ENCODE peak calls at places on chromosomes 6 and 20, in five cellular contexts. U, M, Q, D and E are unnamed samples.
A peak's percentile ranks its signal among the peaks of the same experiment; 100 is the strongest.

GRCh38 chr6:44257007-44257752 is at the start of gene SLC35B2:
- DNase-seq in U (peak; percentile 67), M (no peak), Q (peak; percentile 58), D (peak; percentile 83), E (peak; percentile 67)

GRCh38 chr6:157266274-157267101 is 56.8 kb downstream of the TMEM242 start:
- DNase-seq in U (no peak), M (no peak), Q (no peak), D (no peak), E (no peak)

GRCh38 chr6:123333000-123333756 is 303.6 kb downstream of the TRDN start:
- DNase-seq in U (no peak), M (no peak), Q (no peak), D (no peak), E (no peak)

GRCh38 chr20:9110365-9110764 is 41.5 kb downstream of the PLCB4 start:
- DNase-seq in U (peak; percentile 68), M (no peak), Q (no peak), D (no peak), E (no peak)

GRCh38 chr6:145139451-145139850 is 595.9 kb downstream of the EPM2A start:
- DNase-seq in U (peak; percentile 65), M (no peak), Q (no peak), D (no peak), E (peak; percentile 61)

GRCh38 chr6:37011656-37012378 is 6.4 kb downstream of the FGD2 start:
- DNase-seq in U (peak; percentile 79), M (no peak), Q (no peak), D (no peak), E (no peak)

GRCh38 chr6:107235521-107235920 is 120.2 kb upstream of the BEND3 start:
- DNase-seq in U (no peak), M (no peak), Q (no peak), D (no peak), E (no peak)

GRCh38 chr6:117138407-117138806 is 127.0 kb upstream of the VGLL2 start:
- DNase-seq in U (no peak), M (no peak), Q (no peak), D (no peak), E (no peak)

GRCh38 chr20:43187476-43188233 is 2.1 kb downstream of the PTPRT start:
- DNase-seq in U (peak; percentile 44), M (peak; percentile 36), Q (no peak), D (peak; percentile 65), E (peak; percentile 59)

GRCh38 chr6:170052991-170053821 is 237.7 kb downstream of the DLL1 start:
- DNase-seq in U (no peak), M (no peak), Q (peak; percentile 9), D (no peak), E (peak; percentile 17)

GRCh38 chr20:36881888-36882287 is 6.0 kb downstream of the TLDC2 start:
- DNase-seq in U (no peak), M (peak; percentile 71), Q (no peak), D (no peak), E (no peak)

GRCh38 chr6:141607956-141608355 is 524.8 kb upstream of the GJE1 start:
- DNase-seq in U (peak; percentile 10), M (no peak), Q (no peak), D (no peak), E (no peak)

GRCh38 chr6:146814148-146814750 is 215.5 kb downstream of the ADGB start:
- DNase-seq in U (peak; percentile 40), M (no peak), Q (no peak), D (no peak), E (no peak)

GRCh38 chr6:80210618-80211017 is 104.1 kb downstream of the BCKDHB start:
- DNase-seq in U (no peak), M (no peak), Q (no peak), D (peak; percentile 66), E (no peak)

GRCh38 chr6:161238076-161238869 is 35.6 kb downstream of the AGPAT4 start:
- DNase-seq in U (peak; percentile 76), M (no peak), Q (no peak), D (no peak), E (no peak)

GRCh38 chr20:5569021-5569420 is 181.2 kb upstream of the SHLD1 start:
- DNase-seq in U (peak; percentile 59), M (peak; percentile 57), Q (peak; percentile 69), D (peak; percentile 27), E (no peak)

GRCh38 chr20:1345030-1345755 is 16.3 kb upstream of the SDCBP2 start:
- DNase-seq in U (no peak), M (peak; percentile 42), Q (peak; percentile 30), D (no peak), E (no peak)

GRCh38 chr6:42459888-42460287 is 8.2 kb upstream of the TRERF1 start:
- DNase-seq in U (no peak), M (no peak), Q (no peak), D (no peak), E (no peak)

GRCh38 chr6:73585566-73586415 is 65.0 kb upstream of the EEF1A1 start:
- DNase-seq in U (peak; percentile 85), M (peak; percentile 69), Q (peak; percentile 63), D (peak; percentile 70), E (no peak)

GRCh38 chr20:61930776-61931475 is 134.8 kb downstream of the TAF4 start:
- DNase-seq in U (no peak), M (no peak), Q (no peak), D (no peak), E (no peak)

GRCh38 chr6:170347975-170348374 is 41.4 kb downstream of the FAM120B start:
- DNase-seq in U (no peak), M (no peak), Q (no peak), D (no peak), E (no peak)

GRCh38 chr6:136866872-136867416 is 44.6 kb downstream of the PEX7 start:
- DNase-seq in U (peak; percentile 48), M (no peak), Q (no peak), D (no peak), E (no peak)

GRCh38 chr20:24692429-24693190 is 223.2 kb downstream of the SYNDIG1 start:
- DNase-seq in U (no peak), M (no peak), Q (no peak), D (no peak), E (peak; percentile 13)

GRCh38 chr6:132978685-132979084 is 164.3 kb downstream of the RPS12 start:
- DNase-seq in U (peak; percentile 61), M (peak; percentile 39), Q (no peak), D (no peak), E (no peak)

GRCh38 chr6:112773217-112773616 is 426.1 kb downstream of the RFPL4B start:
- DNase-seq in U (peak; percentile 33), M (peak; percentile 0), Q (no peak), D (no peak), E (no peak)

GRCh38 chr20:3901028-3901746 is 12.0 kb downstream of the PANK2 start:
- DNase-seq in U (peak; percentile 58), M (no peak), Q (no peak), D (no peak), E (no peak)

GRCh38 chr6:145809785-145810184 is 4.8 kb downstream of the FBXO30 start:
- DNase-seq in U (peak; percentile 43), M (no peak), Q (no peak), D (no peak), E (no peak)

GRCh38 chr20:38412877-38413577 is 22.1 kb downstream of the SNHG17 start:
- DNase-seq in U (no peak), M (no peak), Q (no peak), D (no peak), E (no peak)

GRCh38 chr6:50187212-50188055 is 137.7 kb upstream of the DEFB112 start:
- DNase-seq in U (no peak), M (no peak), Q (no peak), D (no peak), E (no peak)

GRCh38 chr6:1757133-1757532 is 147.4 kb downstream of the FOXC1 start:
- DNase-seq in U (no peak), M (no peak), Q (no peak), D (no peak), E (no peak)

DNA sequence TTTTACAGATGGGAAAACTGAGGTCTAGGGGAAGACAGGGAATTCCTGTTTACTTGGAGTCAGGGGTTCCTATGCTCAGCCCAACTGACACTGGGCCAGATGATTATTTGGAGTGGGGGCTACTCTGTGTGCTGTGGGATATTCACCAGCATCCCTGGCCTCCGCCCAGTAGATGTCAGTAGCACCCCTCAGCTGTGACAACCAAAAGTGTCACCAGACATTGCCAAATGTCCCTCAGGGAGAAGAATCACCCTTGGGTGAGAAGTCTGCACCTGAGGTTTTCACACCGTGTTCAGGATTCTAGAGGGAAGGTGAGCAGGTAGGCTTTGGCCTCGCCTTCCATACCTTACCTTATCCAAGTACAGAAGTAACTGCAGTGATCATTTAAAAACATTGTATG is 27.6 kb downstream of the CDH26 start:
- DNase-seq in U (no peak), M (no peak), Q (no peak), D (peak; percentile 30), E (no peak)
- TF ChIP-seq CTCF in U (no peak), M (no peak), Q (no peak), D (peak; percentile 67), E (no peak)

GRCh38 chr6:4957521-4958231 is 46.2 kb downstream of the RPP40 start:
- DNase-seq in U (no peak), M (no peak), Q (no peak), D (peak; percentile 80), E (no peak)
- TF ChIP-seq CTCF in U (no peak), M (peak; percentile 35), Q (no peak), D (peak; percentile 56), E (no peak)

GRCh38 chr6:114327074-114327473 is 15.7 kb downstream of the HS3ST5 start:
- DNase-seq in U (no peak), M (no peak), Q (no peak), D (no peak), E (no peak)
- TF ChIP-seq CTCF in U (no peak), M (no peak), Q (no peak), D (peak; percentile 34), E (no peak)

GRCh38 chr6:90631046-90631445 is 44.2 kb upstream of the MAP3K7 start:
- DNase-seq in U (no peak), M (peak; percentile 40), Q (no peak), D (no peak), E (no peak)
- TF ChIP-seq CTCF in U (no peak), M (no peak), Q (no peak), D (no peak), E (no peak)

GRCh38 chr6:56368484-56368883 is 121.1 kb upstream of the COL21A1 start:
- DNase-seq in U (no peak), M (no peak), Q (no peak), D (no peak), E (no peak)

GRCh38 chr6:56364482-56365313 is 117.3 kb upstream of the COL21A1 start:
- DNase-seq in U (peak; percentile 78), M (no peak), Q (no peak), D (no peak), E (no peak)

GRCh38 chr6:56370127-56370540 is 122.8 kb upstream of the COL21A1 start:
- DNase-seq in U (no peak), M (peak; percentile 88), Q (no peak), D (peak; percentile 79), E (no peak)

GRCh38 chr6:56363796-56364195 is 116.4 kb upstream of the COL21A1 start:
- DNase-seq in U (no peak), M (no peak), Q (no peak), D (no peak), E (no peak)

GRCh38 chr6:56366112-56366852 is 118.9 kb upstream of the COL21A1 start:
- DNase-seq in U (no peak), M (no peak), Q (no peak), D (no peak), E (no peak)
- TF ChIP-seq CTCF in U (no peak), M (no peak), Q (no peak), D (no peak), E (no peak)